ENCODE peak calls at places on chromosomes 12 and 14, in ten cellular contexts. H is cardiac fibroblast; T is fibroblast of pulmonary artery; P is effector memory CD4-positive, alpha-beta T cell; J is NCI-H1105 treated with DMSO at 0.1 percent for 48 hours; G is H4; Q is stimulated activated CD8-positive, alpha-beta memory T cell treated with anti-CD3 and anti-CD28 coated beads, Interleukin-2, amount 100 ng/mL, for 1 hour; U is endodermal cell; V is NCI-H1092; K is hepatocyte. W is an unnamed sample.

GRCh38 chr12:91874086-91874865 is 271.4 kb downstream of the BTG1 start:
- DNase-seq in Q (no peak), K (no peak), G (no peak), V (no peak), H (no peak), J (no peak), P (no peak), U (no peak), T (no peak), W (no peak)

GRCh38 chr12:91695964-91696363 is 449.7 kb downstream of the BTG1 start:
- DNase-seq in V (no peak), U (no peak), Q (no peak), H (no peak), G (no peak), J (no peak), T (no peak), P (no peak), K (no peak), W (no peak)

GRCh38 chr12:51326762-51327439 is 2.9 kb upstream of the BIN2 start:
- DNase-seq in H (peak; percentile 82), T (peak; percentile 92), J (no peak), K (no peak), P (no peak), G (peak; percentile 84), Q (no peak), U (no peak), V (no peak), W (no peak)

GRCh38 chr12:132600048-132601032 is 10.0 kb downstream of the LRCOL1 start:
- DNase-seq in P (peak; percentile 11), U (peak; percentile 96), T (peak; percentile 71), J (no peak), G (peak; percentile 60), K (peak; percentile 85), Q (no peak), H (peak; percentile 75), V (peak; percentile 83), W (peak; percentile 73)

GRCh38 chr12:109943811-109944210 is 43.7 kb downstream of the TCHP start:
- DNase-seq in G (no peak), U (no peak), V (no peak), Q (no peak), T (no peak), H (no peak), K (no peak), J (no peak), P (no peak), W (peak; percentile 39)

GRCh38 chr12:111570090-111570961 is 28.8 kb downstream of the ATXN2 start:
- DNase-seq in K (peak; percentile 51), U (no peak), J (no peak), G (peak; percentile 23), H (peak; percentile 89), Q (no peak), T (peak; percentile 85), V (no peak), P (no peak), W (peak; percentile 72)

GRCh38 chr12:79454338-79454777 is 236.4 kb downstream of the PAWR start:
- DNase-seq in P (no peak), J (no peak), H (peak; percentile 71), T (peak; percentile 50), K (peak; percentile 45), Q (no peak), U (no peak), V (no peak), G (peak; percentile 10), W (peak; percentile 10)

GRCh38 chr14:61585598-61586538 is 109.4 kb upstream of the HIF1A start:
- DNase-seq in V (no peak), G (peak; percentile 64), K (peak; percentile 72), H (peak; percentile 84), J (no peak), P (no peak), Q (no peak), U (peak; percentile 30), T (peak; percentile 81), W (no peak)

GRCh38 chr14:99604766-99605298 is 825 bp upstream of the CCDC85C start:
- DNase-seq in U (no peak), H (peak; percentile 32), T (peak; percentile 36), Q (no peak), J (no peak), G (no peak), V (peak; percentile 65), K (peak; percentile 75), P (no peak), W (peak; percentile 63)

GRCh38 chr12:124588018-124588634 is 20.7 kb upstream of the NCOR2 start:
- DNase-seq in K (no peak), G (no peak), V (no peak), H (no peak), P (no peak), T (no peak), U (no peak), J (no peak), Q (no peak), W (no peak)

GRCh38 chr14:50489851-50490250 is 42.5 kb downstream of the MAP4K5 start:
- DNase-seq in Q (no peak), T (no peak), V (no peak), U (no peak), J (no peak), G (no peak), H (no peak), P (no peak), K (no peak), W (no peak)

GRCh38 chr14:39229222-39229543 is 4.5 kb upstream of the MIA2 start:
- DNase-seq in Q (peak; percentile 9), G (peak; percentile 26), P (peak; percentile 26), V (no peak), T (no peak), J (no peak), K (no peak), U (no peak), H (peak; percentile 36), W (peak; percentile 7)

GRCh38 chr12:91379051-91379775 is 196.6 kb upstream of the DCN start:
- DNase-seq in U (no peak), G (no peak), K (no peak), P (no peak), J (no peak), V (no peak), T (no peak), H (no peak), Q (no peak), W (no peak)

GRCh38 chr14:64340560-64341196 is 46.5 kb upstream of the ESR2 start:
- DNase-seq in P (no peak), V (no peak), G (no peak), U (peak; percentile 67), K (peak; percentile 8), T (no peak), Q (no peak), J (no peak), H (no peak), W (peak; percentile 37)

GRCh38 chr12:77231548-77231947 is 166.2 kb upstream of the E2F7 start:
- DNase-seq in P (no peak), J (peak; percentile 48), U (no peak), T (peak; percentile 94), K (peak; percentile 10), H (peak; percentile 54), G (peak; percentile 91), Q (no peak), V (no peak), W (no peak)

GRCh38 chr12:65886996-65887395 is 62.7 kb downstream of the HMGA2 start:
- DNase-seq in V (no peak), G (no peak), J (no peak), H (peak; percentile 56), U (no peak), K (no peak), P (no peak), Q (no peak), T (peak; percentile 71), W (no peak)

GRCh38 chr12:110668480-110669192 is 20.3 kb downstream of the HVCN1 start:
- DNase-seq in P (no peak), V (no peak), Q (no peak), K (no peak), J (no peak), G (no peak), H (no peak), U (no peak), T (no peak), W (no peak)